ENCODE peak calls at places on chromosomes 3 and 15, in eight cellular contexts. L, S, Q, O, R, E, I and Y are unnamed samples.

GRCh38 chr15:73794501-73795133 is 41.5 kb upstream of the INSYN1 start:
- DNase-seq in L (no peak), S (no peak), Q (no peak), O (no peak), R (no peak), E (no peak), I (no peak), Y (no peak)

GRCh38 chr15:83846847-83847246 is 192.9 kb downstream of the ADAMTSL3 start:
- DNase-seq in L (no peak), S (no peak), Q (no peak), O (no peak), R (no peak), E (no peak), I (no peak), Y (no peak)

GRCh38 chr3:119469378-119470189 is 821 bp downstream of the POGLUT1 start:
- DNase-seq in L (peak), S (no peak), Q (no peak), O (no peak), R (no peak), E (no peak), I (peak), Y (peak)

GRCh38 chr3:47799733-47800132 is 3.2 kb upstream of the DHX30 start:
- DNase-seq in L (no peak), S (no peak), Q (no peak), O (no peak), R (no peak), E (no peak), I (no peak), Y (no peak)

GRCh38 chr3:11514191-11514770 is 129.4 kb downstream of the VGLL4 start:
- DNase-seq in L (no peak), S (no peak), Q (no peak), O (no peak), R (no peak), E (no peak), I (no peak), Y (no peak)

GRCh38 chr3:124634210-124635168 is 95.8 kb upstream of the UMPS start:
- DNase-seq in L (peak), S (no peak), Q (no peak), O (no peak), R (no peak), E (no peak), I (no peak), Y (no peak)

GRCh38 chr3:8488877-8489865 is 12.5 kb upstream of the LMCD1 start:
- DNase-seq in L (no peak), S (no peak), Q (no peak), O (no peak), R (no peak), E (no peak), I (no peak), Y (no peak)

GRCh38 chr3:171944109-171945016 is 95.0 kb upstream of the FNDC3B start:
- DNase-seq in L (no peak), S (no peak), Q (no peak), O (no peak), R (no peak), E (no peak), I (no peak), Y (no peak)

GRCh38 chr3:189685854-189686253 is 54.7 kb downstream of the TP63 start:
- DNase-seq in L (no peak), S (no peak), Q (no peak), O (no peak), R (no peak), E (no peak), I (no peak), Y (no peak)

GRCh38 chr3:12994607-12995388 is 78.4 kb downstream of the IQSEC1 start:
- DNase-seq in L (peak), S (peak), Q (peak), O (peak), R (peak), E (peak), I (peak), Y (peak)

GRCh38 chr15:89760303-89761008 is 9.4 kb upstream of the MESP1 start:
- DNase-seq in L (peak), S (no peak), Q (peak), O (peak), R (peak), E (peak), I (peak), Y (peak)

GRCh38 chr3:141405025-141405424 is 36.7 kb downstream of the ZBTB38 start:
- DNase-seq in L (no peak), S (no peak), Q (no peak), O (no peak), R (no peak), E (no peak), I (no peak), Y (no peak)

GRCh38 chr3:193903976-193904375 is 232.0 kb upstream of the HES1 start:
- DNase-seq in L (no peak), S (no peak), Q (no peak), O (peak), R (no peak), E (no peak), I (peak), Y (no peak)

GRCh38 chr15:58980351-58980939 is 7.0 kb upstream of the RNF111 start:
- DNase-seq in L (no peak), S (no peak), Q (no peak), O (no peak), R (no peak), E (no peak), I (peak), Y (no peak)

GRCh38 chr15:73813071-73813470 is 59.9 kb upstream of the INSYN1 start:
- DNase-seq in L (no peak), S (no peak), Q (no peak), O (no peak), R (no peak), E (no peak), I (no peak), Y (no peak)

GRCh38 chr3:40192628-40193027 is 116.9 kb upstream of the EIF1B start:
- DNase-seq in L (no peak), S (no peak), Q (no peak), O (no peak), R (no peak), E (peak), I (no peak), Y (no peak)

GRCh38 chr3:149162007-149162406 is 32.6 kb downstream of the HPS3 start:
- DNase-seq in L (no peak), S (no peak), Q (no peak), O (no peak), R (no peak), E (no peak), I (no peak), Y (no peak)

GRCh38 chr15:62931650-62932049 is 110.9 kb upstream of the TPM1 start:
- DNase-seq in L (no peak), S (no peak), Q (no peak), O (no peak), R (no peak), E (no peak), I (no peak), Y (no peak)

GRCh38 chr3:182392182-182392917 is 401.0 kb upstream of the ATP11B start:
- DNase-seq in L (no peak), S (no peak), Q (no peak), O (no peak), R (no peak), E (no peak), I (peak), Y (no peak)

GRCh38 chr3:118501152-118501551 is 533.5 kb downstream of the IGSF11 start:
- DNase-seq in L (no peak), S (no peak), Q (no peak), O (peak), R (no peak), E (no peak), I (no peak), Y (no peak)

GRCh38 chr3:79555655-79556054 is 212.1 kb downstream of the ROBO1 start:
- DNase-seq in L (no peak), S (no peak), Q (no peak), O (no peak), R (no peak), E (no peak), I (no peak), Y (no peak)

GRCh38 chr15:47461560-47462175 is 255.6 kb upstream of the SEMA6D start:
- DNase-seq in L (no peak), S (no peak), Q (no peak), O (no peak), R (no peak), E (no peak), I (no peak), Y (no peak)

GRCh38 chr15:32838820-32839219 is 121.0 kb downstream of the GREM1 start:
- DNase-seq in L (no peak), S (no peak), Q (no peak), O (no peak), R (no peak), E (no peak), I (no peak), Y (no peak)

GRCh38 chr3:112561085-112561692 is 573 bp downstream of the ATG3 start:
- DNase-seq in L (peak), S (peak), Q (no peak), O (peak), R (peak), E (peak), I (peak), Y (peak)

DNA sequence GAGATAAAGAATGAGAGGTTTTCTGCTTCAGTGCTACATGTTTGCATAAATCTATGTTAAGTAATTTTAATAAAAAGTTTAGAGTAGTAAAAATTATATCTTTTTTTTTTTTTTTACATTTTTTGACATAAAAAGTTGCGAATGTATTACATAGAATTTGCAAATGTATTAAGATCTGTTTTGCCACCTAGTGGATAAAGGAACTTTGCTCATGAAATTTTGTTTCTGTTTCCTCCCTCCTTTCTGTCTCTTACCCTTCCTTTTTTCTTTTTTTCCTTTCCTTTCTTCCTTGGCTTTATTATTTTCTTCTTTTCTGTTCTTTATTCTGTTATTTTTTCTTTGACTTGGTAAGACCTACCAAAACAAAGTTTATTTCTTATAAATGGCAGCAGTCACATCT is 58.5 kb upstream of the UTS2B start:
- DNase-seq in L (no peak), S (no peak), Q (no peak), O (no peak), R (no peak), E (no peak), I (peak), Y (no peak)
- TF ChIP-seq CTCF in L (no peak), S (peak), Q (no peak), O (no peak), R (no peak), E (peak), I (peak), Y (no peak)

GRCh38 chr15:37824717-37825382 is 109.6 kb upstream of the TMCO5A start:
- DNase-seq in L (peak), S (no peak), Q (no peak), O (no peak), R (no peak), E (no peak), I (no peak), Y (no peak)
- TF ChIP-seq CTCF in L (no peak), S (no peak), Q (no peak), O (no peak), R (no peak), E (no peak), I (no peak), Y (no peak)

DNA sequence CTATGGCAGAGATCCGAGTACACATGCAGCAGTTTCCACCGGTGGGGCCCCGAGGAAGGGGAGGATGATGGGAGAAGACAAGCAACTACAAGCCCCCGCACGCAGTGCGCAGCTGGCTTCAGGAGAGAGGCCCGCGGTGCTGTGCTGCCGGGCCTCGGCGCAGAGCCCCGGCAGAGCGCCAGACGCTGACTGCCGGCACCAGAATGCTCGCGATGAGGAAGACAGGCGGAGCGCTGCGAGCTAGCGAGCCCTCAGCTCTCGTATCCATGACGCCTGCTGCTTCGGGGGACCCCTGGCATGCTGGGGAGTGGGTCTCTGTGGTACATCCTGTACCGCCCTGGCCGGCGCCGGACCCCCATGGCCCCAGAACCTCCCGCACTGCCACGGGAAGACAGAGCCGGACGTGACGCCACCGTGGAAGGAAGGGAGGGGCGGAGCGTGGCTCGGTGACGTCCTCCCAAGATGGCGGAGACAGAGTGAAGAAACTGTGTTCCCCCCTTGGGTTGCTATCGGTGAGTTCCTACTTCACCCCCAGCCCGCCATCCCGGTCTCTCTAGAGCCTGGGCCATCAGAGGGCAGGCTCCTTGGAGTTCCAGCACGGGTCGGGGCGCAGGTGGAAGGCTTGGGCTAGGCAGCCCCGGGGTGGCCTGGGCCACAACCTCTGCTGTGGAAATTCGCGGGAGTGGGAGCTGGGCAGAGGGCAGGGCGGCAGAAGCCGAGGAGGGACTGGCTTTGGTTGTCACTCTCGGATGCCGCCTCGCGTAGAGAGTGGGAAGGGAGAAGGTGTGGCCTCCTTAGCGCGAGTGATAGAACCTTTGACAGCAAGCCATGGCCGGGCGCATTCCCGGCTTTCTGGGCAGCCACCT is at the start of gene MYNN:
- DNase-seq in L (peak), S (peak), Q (peak), O (peak), R (peak), E (peak), I (peak), Y (peak)
- TF ChIP-seq CTCF in L (no peak), S (no peak), Q (no peak), O (no peak), R (no peak), E (no peak), I (peak), Y (no peak)

DNA sequence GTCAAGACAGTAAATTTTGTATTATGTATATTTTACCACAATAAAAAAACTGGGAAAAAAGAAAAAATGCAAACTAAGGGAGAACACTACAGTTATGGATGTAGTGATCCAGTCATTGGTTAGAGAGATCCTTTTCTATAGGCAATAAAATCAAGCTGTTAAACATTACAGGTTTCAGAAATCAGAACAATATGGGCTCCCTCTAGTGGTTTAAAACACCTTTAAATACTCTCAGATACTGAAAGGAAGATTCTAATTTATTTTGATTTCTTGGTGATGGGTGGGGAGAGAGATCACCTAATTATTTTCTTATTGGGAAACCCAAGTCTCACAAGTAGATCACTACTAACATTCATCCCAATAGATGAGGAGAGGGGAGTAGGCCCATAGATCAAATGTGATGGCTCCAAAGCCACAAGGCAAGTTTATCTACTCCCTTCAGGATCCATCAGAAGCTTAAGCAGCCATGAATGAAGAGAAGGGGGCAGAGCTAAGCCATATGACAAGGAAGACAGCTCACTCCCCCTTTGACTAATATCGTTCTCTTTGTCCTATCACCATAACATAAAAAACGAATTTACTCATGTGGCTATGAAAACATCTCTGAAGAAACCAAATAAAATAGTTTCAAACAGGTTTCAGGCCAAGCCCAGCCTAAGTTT is 118.6 kb downstream of the ANO10 start:
- DNase-seq in L (peak), S (no peak), Q (no peak), O (no peak), R (no peak), E (no peak), I (peak), Y (no peak)
- TF ChIP-seq CTCF in L (no peak), S (peak), Q (no peak), O (peak), R (peak), E (peak), I (peak), Y (peak)

GRCh38 chr3:55723653-55724406 is 236.7 kb upstream of the WNT5A start:
- DNase-seq in L (no peak), S (no peak), Q (no peak), O (no peak), R (no peak), E (peak), I (peak), Y (no peak)
- TF ChIP-seq CTCF in L (no peak), S (no peak), Q (no peak), O (no peak), R (no peak), E (no peak), I (peak), Y (no peak)

GRCh38 chr3:51307458-51307857 is 77.6 kb upstream of the MANF start:
- DNase-seq in L (no peak), S (no peak), Q (no peak), O (no peak), R (no peak), E (no peak), I (no peak), Y (no peak)

GRCh38 chr3:51306093-51306492 is 79.0 kb upstream of the MANF start:
- DNase-seq in L (no peak), S (no peak), Q (no peak), O (no peak), R (no peak), E (no peak), I (no peak), Y (no peak)

GRCh38 chr3:51311055-51311454 is 74.0 kb upstream of the MANF start:
- DNase-seq in L (peak), S (no peak), Q (no peak), O (no peak), R (no peak), E (no peak), I (peak), Y (no peak)
- TF ChIP-seq CTCF in L (peak), S (no peak), Q (peak), O (peak), R (peak), E (no peak), I (peak), Y (no peak)